ENCODE peak calls at places on chromosomes 12 and 14, in five cellular contexts. V is GM23248, T is IMR-90, M is T-helper 1 cell, S is hypothalamus. X is an unnamed sample.

GRCh38 chr14:76955575-76956252 is 72.8 kb downstream of the IRF2BPL start:
- DNase-seq in T (peak), V (peak), S (no peak), M (peak), X (peak)

GRCh38 chr12:10717410-10717809 is 5.7 kb downstream of the YBX3 start:
- DNase-seq in S (no peak), T (peak), V (peak), M (no peak), X (no peak)

GRCh38 chr12:110222027-110222426 is 59.0 kb upstream of the ATP2A2 start:
- DNase-seq in T (no peak), S (no peak), M (no peak), V (peak), X (no peak)

GRCh38 chr12:76866726-76867125 is 12.1 kb downstream of the CSRP2 start:
- DNase-seq in S (no peak), T (peak), M (no peak), V (peak), X (no peak)

GRCh38 chr12:51028126-51028810 is 2.1 kb upstream of the SLC11A2 start:
- DNase-seq in V (peak), M (no peak), T (peak), S (no peak), X (peak)

GRCh38 chr14:90451443-90451842 is 54.6 kb downstream of the CALM1 start:
- DNase-seq in T (no peak), V (no peak), S (no peak), M (no peak), X (no peak)

GRCh38 chr14:103128631-103129300 is 5.5 kb downstream of the TNFAIP2 start:
- DNase-seq in S (no peak), V (no peak), M (no peak), T (no peak), X (no peak)

GRCh38 chr12:95205685-95206084 is 11.6 kb downstream of the FGD6 start:
- DNase-seq in T (peak), M (no peak), V (peak), S (peak), X (peak)

GRCh38 chr14:96931751-96932150 is 134.6 kb downstream of the VRK1 start:
- DNase-seq in T (no peak), M (no peak), V (no peak), S (no peak), X (no peak)

GRCh38 chr14:105389976-105390848 is 8.1 kb upstream of the TEX22 start:
- DNase-seq in V (no peak), T (no peak), S (no peak), M (no peak), X (peak)